ENCODE peak calls at places on chromosomes 1 and 21, in ten cellular contexts. G is lung microvascular endothelial cell, H is amniotic stem cell, M is A172, L is mucosa of descending colon, P is hypothalamus, K is NCI-H1694, F is AG08395, E is heart right ventricle, V is iPS DF 6.9. R is an unnamed sample.

GRCh38 chr1:86779308-86780191 is 75.2 kb downstream of the SH3GLB1 start:
- DNase-seq in H (no peak), M (peak), F (no peak), K (no peak), E (no peak), P (no peak), L (no peak), G (no peak), V (no peak), R (no peak)

GRCh38 chr21:17391811-17392340 is 121.0 kb upstream of the CXADR start:
- DNase-seq in H (no peak), E (no peak), F (no peak), K (no peak), M (no peak), P (no peak), V (no peak), G (no peak), L (no peak), R (no peak)

GRCh38 chr1:226034482-226034881 is 28.0 kb upstream of the H3-3A start:
- DNase-seq in F (peak), P (peak), K (no peak), H (no peak), L (peak), M (peak), E (peak), G (peak), V (no peak), R (peak)

GRCh38 chr1:64921761-64922160 is 44.6 kb downstream of the JAK1 start:
- DNase-seq in P (no peak), K (no peak), V (no peak), L (no peak), F (no peak), H (no peak), M (no peak), G (peak), E (no peak), R (no peak)

GRCh38 chr1:163161337-163161736 is 41.4 kb downstream of the RGS5 start:
- DNase-seq in V (no peak), G (peak), K (no peak), E (no peak), H (no peak), F (no peak), M (no peak), P (no peak), L (no peak), R (no peak)

GRCh38 chr1:903721-904270 is 19.9 kb upstream of the SAMD11 start:
- DNase-seq in L (no peak), V (no peak), F (no peak), M (no peak), E (no peak), K (no peak), G (peak), P (no peak), H (no peak), R (peak)

GRCh38 chr1:22709891-22710687 is 550 bp upstream of the EPHB2 start:
- DNase-seq in M (no peak), P (peak), V (no peak), L (peak), G (peak), H (peak), F (peak), E (peak), K (peak), R (peak)

GRCh38 chr1:198633675-198634121 is 5.1 kb upstream of the PTPRC start:
- DNase-seq in E (no peak), K (no peak), V (no peak), L (no peak), P (no peak), H (no peak), G (no peak), M (no peak), F (no peak), R (no peak)

GRCh38 chr1:16143566-16144324 is 12.1 kb downstream of the EPHA2 start:
- DNase-seq in L (peak), E (peak), P (no peak), G (peak), H (no peak), V (no peak), F (no peak), K (no peak), M (peak), R (peak)

GRCh38 chr21:25370311-25370744 is 237.0 kb downstream of the MRPL39 start:
- DNase-seq in F (peak), K (no peak), H (peak), G (peak), M (peak), V (no peak), L (no peak), E (no peak), P (no peak), R (no peak)

GRCh38 chr1:160209656-160210046 is 4.5 kb downstream of the PEA15 start:
- DNase-seq in E (peak), F (no peak), G (peak), V (no peak), M (no peak), L (no peak), H (no peak), K (no peak), P (peak), R (no peak)

R was measured in right lobe of liver.